ENCODE peak calls at places on chromosomes 4 and X, in seven cellular contexts. A is fibroblast of lung; P is A172; Y is choroid plexus epithelial cell; L is activated naive CD4-positive, alpha-beta T cell treated with anti-CD3 and anti-CD28 coated beads, Interleukin-2, amount 10 ng/mL, durations not matched to agents 7 days and 5 days; O is activated T-cell treated with anti-CD3 and anti-CD28 coated beads, Interleukin-2, amount 50 U/mL, for 72 hours; Z is KBM-7. W is an unnamed sample.

GRCh38 chrX:115393271-115393670 is 103.8 kb downstream of the LUZP4 start:
- DNase-seq in A (peak; percentile 21), P (peak; percentile 72), Y (peak; percentile 70), L (no peak), O (no peak), Z (no peak), W (no peak)

GRCh38 chr4:125704726-125705125 is 390.0 kb downstream of the FAT4 start:
- DNase-seq in A (no peak), P (peak; percentile 35), Y (peak; percentile 81), L (no peak), O (no peak), Z (no peak), W (no peak)

GRCh38 chr4:40377462-40378385 is 42.6 kb downstream of the CHRNA9 start:
- DNase-seq in A (peak; percentile 31), P (no peak), Y (peak; percentile 33), L (no peak), O (no peak), Z (no peak), W (no peak)

GRCh38 chr4:12633058-12633651 is 851.0 kb downstream of the RAB28 start:
- DNase-seq in A (peak; percentile 65), P (peak; percentile 57), Y (peak; percentile 82), L (peak; percentile 81), O (peak; percentile 69), Z (peak; percentile 73), W (peak; percentile 85)

GRCh38 chrX:5752831-5753230 is 475.8 kb downstream of the NLGN4X start:
- DNase-seq in A (no peak), P (no peak), Y (no peak), L (no peak), O (no peak), Z (no peak), W (no peak)

GRCh38 chrX:3711331-3711917 is 2.0 kb downstream of the PRKX start:
- DNase-seq in A (no peak), P (no peak), Y (no peak), L (peak; percentile 40), O (no peak), Z (no peak), W (no peak)

GRCh38 chrX:25034889-25035288 is 19.1 kb upstream of the ARX start:
- DNase-seq in A (peak; percentile 28), P (peak; percentile 60), Y (peak; percentile 61), L (no peak), O (no peak), Z (peak; percentile 64), W (no peak)

GRCh38 chr4:116439330-116439729 is 646.0 kb downstream of the TRAM1L1 start:
- DNase-seq in A (no peak), P (no peak), Y (no peak), L (no peak), O (no peak), Z (no peak), W (no peak)

GRCh38 chr4:73205482-73205881 is 53.1 kb downstream of the ANKRD17 start:
- DNase-seq in A (no peak), P (no peak), Y (no peak), L (no peak), O (no peak), Z (no peak), W (no peak)

GRCh38 chrX:38256019-38256418 is 35.3 kb upstream of the SRPX start:
- DNase-seq in A (no peak), P (no peak), Y (no peak), L (no peak), O (no peak), Z (no peak), W (no peak)

GRCh38 chr4:152106113-152106763 is 345.4 kb upstream of the GATB start:
- DNase-seq in A (peak; percentile 96), P (peak; percentile 98), Y (peak; percentile 86), L (peak; percentile 35), O (no peak), Z (no peak), W (peak; percentile 28)

GRCh38 chrX:85963736-85964135 is 83.6 kb downstream of the CHM start:
- DNase-seq in A (peak; percentile 90), P (peak; percentile 18), Y (peak; percentile 85), L (no peak), O (no peak), Z (no peak), W (no peak)

GRCh38 chrX:8784162-8784561 is 17.0 kb downstream of the FAM9A start:
- DNase-seq in A (no peak), P (no peak), Y (no peak), L (no peak), O (no peak), Z (no peak), W (no peak)

GRCh38 chrX:97616883-97617510 is 733.3 kb downstream of the RPA4 start:
- DNase-seq in A (peak; percentile 59), P (peak; percentile 40), Y (peak; percentile 70), L (no peak), O (no peak), Z (no peak), W (no peak)

GRCh38 chr4:112523008-112523440 is 7.0 kb upstream of the NEUROG2 start:
- DNase-seq in A (peak; percentile 64), P (no peak), Y (peak; percentile 43), L (peak; percentile 57), O (peak; percentile 76), Z (peak; percentile 79), W (peak; percentile 77)

GRCh38 chrX:39969826-39970569 is 127.8 kb downstream of the BCOR start:
- DNase-seq in A (no peak), P (no peak), Y (no peak), L (no peak), O (no peak), Z (no peak), W (no peak)

GRCh38 chrX:77505227-77505626 is 58.0 kb downstream of the FGF16 start:
- DNase-seq in A (peak; percentile 60), P (no peak), Y (peak; percentile 80), L (no peak), O (no peak), Z (peak; percentile 53), W (no peak)

W was measured in endothelial cell.